ENCODE peak calls at places on chromosomes 5 and 9, in nine cellular contexts. W is Right ventricle myocardium superior; L is NCI-H748 treated with DMSO at 0.1 percent for 48 hours; S is DMS79 treated with DMSO at 0.1 percent for 48 hours; I is C1 segment of cervical spinal cord; D is cardiac muscle cell; Q is A549; Y is endothelial cell; E is stimulated activated CD8-positive, alpha-beta memory T cell treated with anti-CD3 and anti-CD28 coated beads, Interleukin-4, amount 100 ng/mL, for 1 hour. A is an unnamed sample.
A peak's percentile ranks its signal among the peaks of the same experiment; 100 is the strongest.

GRCh38 chr5:180642181-180643140 is 6.9 kb downstream of the FLT4 start:
- DNase-seq in E (no peak), I (no peak), Q (no peak), Y (no peak), L (no peak), W (no peak), S (no peak), D (no peak), A (no peak)

GRCh38 chr9:6973762-6974161 is 216.0 kb downstream of the KDM4C start:
- DNase-seq in D (peak; percentile 47), Q (no peak), L (no peak), E (no peak), Y (no peak), I (no peak), W (no peak), S (no peak), A (no peak)

GRCh38 chr9:20786807-20787206 is 102.7 kb downstream of the FOCAD start:
- DNase-seq in S (no peak), Q (no peak), D (no peak), W (no peak), Y (no peak), L (no peak), E (no peak), I (no peak), A (no peak)

GRCh38 chr9:35406183-35406959 is 83.5 kb upstream of the RUSC2 start:
- DNase-seq in E (peak; percentile 9), D (peak; percentile 48), Q (no peak), L (no peak), I (no peak), Y (peak; percentile 36), W (peak; percentile 54), S (no peak), A (no peak)

GRCh38 chr9:94812343-94812742 is 85.8 kb downstream of the AOPEP start:
- DNase-seq in Q (peak; percentile 33), E (no peak), S (no peak), D (peak; percentile 76), W (no peak), L (no peak), Y (no peak), I (no peak), A (no peak)

GRCh38 chr5:164562271-164562856 is 1056.9 kb downstream of the MAT2B start:
- DNase-seq in W (no peak), L (no peak), Y (no peak), I (no peak), D (no peak), Q (no peak), S (no peak), E (no peak), A (no peak)

GRCh38 chr9:110156902-110157301 is 51.1 kb downstream of the C9orf152 start:
- DNase-seq in S (no peak), E (no peak), Q (no peak), L (no peak), W (no peak), I (peak; percentile 18), Y (no peak), D (peak; percentile 79), A (peak; percentile 56)

GRCh38 chr9:87854563-87854962 is 28.1 kb upstream of the SPATA31E1 start:
- DNase-seq in D (no peak), L (no peak), Y (no peak), I (no peak), S (no peak), E (no peak), W (no peak), Q (no peak), A (no peak)

GRCh38 chr9:93093081-93093448 is 3.0 kb upstream of the CARD19 start:
- DNase-seq in W (no peak), I (no peak), Y (no peak), D (no peak), S (no peak), E (no peak), L (no peak), Q (no peak), A (no peak)

GRCh38 chr5:59040007-59040803 is 457.3 kb downstream of the RAB3C start:
- DNase-seq in L (no peak), Y (no peak), E (no peak), Q (no peak), I (no peak), W (no peak), S (no peak), D (peak; percentile 91), A (no peak)

GRCh38 chr5:169474226-169474625 is 109.3 kb upstream of the SPDL1 start:
- DNase-seq in Q (no peak), D (peak; percentile 6), W (no peak), I (no peak), Y (no peak), E (no peak), S (no peak), L (no peak), A (no peak)

GRCh38 chr5:178234753-178235599 is 2.4 kb upstream of the PHYKPL start:
- DNase-seq in I (peak; percentile 50), Y (peak; percentile 85), E (peak; percentile 67), S (no peak), L (peak; percentile 27), Q (peak; percentile 80), W (peak; percentile 88), D (peak; percentile 67), A (peak; percentile 78)

GRCh38 chr5:80962630-80963520 is 2.7 kb downstream of the RASGRF2 start:
- DNase-seq in W (no peak), D (no peak), Q (no peak), Y (no peak), I (no peak), L (no peak), E (no peak), S (no peak), A (no peak)

GRCh38 chr5:97009921-97010320 is 74.0 kb downstream of the LNPEP start:
- DNase-seq in Q (no peak), I (no peak), Y (no peak), L (no peak), E (no peak), D (no peak), S (no peak), W (no peak), A (no peak)

GRCh38 chr5:149563461-149563860 is 12.2 kb upstream of the CSNK1A1 start:
- DNase-seq in D (peak; percentile 25), E (no peak), L (no peak), S (no peak), W (no peak), I (no peak), Y (no peak), Q (no peak), A (no peak)

GRCh38 chr5:54460181-54460919 is 4.9 kb downstream of the HSPB3 start:
- DNase-seq in W (no peak), Y (no peak), E (no peak), S (no peak), L (no peak), Q (no peak), I (no peak), D (peak; percentile 25), A (no peak)

GRCh38 chr5:35247645-35248034 is 17.4 kb upstream of the PRLR start:
- DNase-seq in W (no peak), D (peak; percentile 48), E (no peak), Y (no peak), L (no peak), I (no peak), Q (no peak), S (no peak), A (no peak)

GRCh38 chr5:98468188-98468869 is 305.1 kb upstream of the RGMB start:
- DNase-seq in Y (no peak), L (no peak), Q (no peak), I (no peak), W (no peak), D (peak; percentile 71), E (no peak), S (no peak), A (no peak)

GRCh38 chr9:125829743-125830142 is 82.6 kb downstream of the PBX3 start:
- DNase-seq in Q (no peak), D (peak; percentile 49), W (no peak), I (no peak), Y (no peak), S (no peak), L (no peak), E (peak; percentile 13), A (peak; percentile 45)

A was measured in Ammon's horn.